ENCODE peak calls at places on chromosomes 6 and 20, in four cellular contexts. One of them, this sample, is unnamed.

GRCh38 chr6:145963216-145964068 is 716 bp downstream of the SHPRH start:
- DNase-seq in stimulated activated CD8-positive, alpha-beta memory T cell treated with anti-CD3 and anti-CD28 coated beads, Interleukin-12 subunit alpha, Interleukin-12 subunit beta, amount 100 ng/mL, for 4 hours: peak
- DNase-seq in heart left ventricle: peak
- DNase-seq in Right ventricle myocardium superior: peak
- DNase-seq in this sample: peak

GRCh38 chr20:2305479-2305878 is 9.7 kb downstream of the TGM3 start:
- DNase-seq in stimulated activated CD8-positive, alpha-beta memory T cell treated with anti-CD3 and anti-CD28 coated beads, Interleukin-12 subunit alpha, Interleukin-12 subunit beta, amount 100 ng/mL, for 4 hours: no peak
- DNase-seq in heart left ventricle: no peak
- DNase-seq in Right ventricle myocardium superior: no peak
- DNase-seq in this sample: no peak

GRCh38 chr6:135935951-135936601 is 84.6 kb downstream of the PDE7B start:
- DNase-seq in stimulated activated CD8-positive, alpha-beta memory T cell treated with anti-CD3 and anti-CD28 coated beads, Interleukin-12 subunit alpha, Interleukin-12 subunit beta, amount 100 ng/mL, for 4 hours: no peak
- DNase-seq in heart left ventricle: peak
- DNase-seq in Right ventricle myocardium superior: no peak
- DNase-seq in this sample: no peak

GRCh38 chr6:12991435-12991834 is 274.9 kb downstream of the PHACTR1 start:
- DNase-seq in stimulated activated CD8-positive, alpha-beta memory T cell treated with anti-CD3 and anti-CD28 coated beads, Interleukin-12 subunit alpha, Interleukin-12 subunit beta, amount 100 ng/mL, for 4 hours: no peak
- DNase-seq in heart left ventricle: no peak
- DNase-seq in Right ventricle myocardium superior: no peak
- DNase-seq in this sample: no peak

GRCh38 chr6:43076928-43077809 is 1.1 kb downstream of the PTK7 start:
- DNase-seq in stimulated activated CD8-positive, alpha-beta memory T cell treated with anti-CD3 and anti-CD28 coated beads, Interleukin-12 subunit alpha, Interleukin-12 subunit beta, amount 100 ng/mL, for 4 hours: no peak
- DNase-seq in heart left ventricle: no peak
- DNase-seq in Right ventricle myocardium superior: no peak
- DNase-seq in this sample: no peak

GRCh38 chr6:169075211-169075621 is 178.4 kb downstream of the THBS2 start:
- DNase-seq in stimulated activated CD8-positive, alpha-beta memory T cell treated with anti-CD3 and anti-CD28 coated beads, Interleukin-12 subunit alpha, Interleukin-12 subunit beta, amount 100 ng/mL, for 4 hours: no peak
- DNase-seq in heart left ventricle: peak
- DNase-seq in Right ventricle myocardium superior: peak
- DNase-seq in this sample: no peak

GRCh38 chr6:146041282-146041681 is 12.4 kb downstream of the GRM1 start:
- DNase-seq in stimulated activated CD8-positive, alpha-beta memory T cell treated with anti-CD3 and anti-CD28 coated beads, Interleukin-12 subunit alpha, Interleukin-12 subunit beta, amount 100 ng/mL, for 4 hours: no peak
- DNase-seq in heart left ventricle: no peak
- DNase-seq in Right ventricle myocardium superior: no peak
- DNase-seq in this sample: no peak

GRCh38 chr6:4253604-4254211 is 118.3 kb upstream of the ECI2 start:
- DNase-seq in stimulated activated CD8-positive, alpha-beta memory T cell treated with anti-CD3 and anti-CD28 coated beads, Interleukin-12 subunit alpha, Interleukin-12 subunit beta, amount 100 ng/mL, for 4 hours: no peak
- DNase-seq in heart left ventricle: no peak
- DNase-seq in Right ventricle myocardium superior: no peak
- DNase-seq in this sample: no peak

GRCh38 chr6:46290435-46290834 is 119.7 kb upstream of the ENPP5 start:
- DNase-seq in stimulated activated CD8-positive, alpha-beta memory T cell treated with anti-CD3 and anti-CD28 coated beads, Interleukin-12 subunit alpha, Interleukin-12 subunit beta, amount 100 ng/mL, for 4 hours: no peak
- DNase-seq in heart left ventricle: no peak
- DNase-seq in Right ventricle myocardium superior: no peak
- DNase-seq in this sample: no peak

GRCh38 chr6:13423292-13423691 is 64.1 kb downstream of the GFOD1 start:
- DNase-seq in stimulated activated CD8-positive, alpha-beta memory T cell treated with anti-CD3 and anti-CD28 coated beads, Interleukin-12 subunit alpha, Interleukin-12 subunit beta, amount 100 ng/mL, for 4 hours: no peak
- DNase-seq in heart left ventricle: no peak
- DNase-seq in Right ventricle myocardium superior: no peak
- DNase-seq in this sample: no peak

GRCh38 chr6:73002588-73002987 is 222.7 kb downstream of the KHDC1L start:
- DNase-seq in stimulated activated CD8-positive, alpha-beta memory T cell treated with anti-CD3 and anti-CD28 coated beads, Interleukin-12 subunit alpha, Interleukin-12 subunit beta, amount 100 ng/mL, for 4 hours: no peak
- DNase-seq in heart left ventricle: no peak
- DNase-seq in Right ventricle myocardium superior: no peak
- DNase-seq in this sample: no peak

GRCh38 chr20:20713244-20713765 is 861 bp upstream of the RALGAPA2 start:
- DNase-seq in stimulated activated CD8-positive, alpha-beta memory T cell treated with anti-CD3 and anti-CD28 coated beads, Interleukin-12 subunit alpha, Interleukin-12 subunit beta, amount 100 ng/mL, for 4 hours: no peak
- DNase-seq in heart left ventricle: no peak
- DNase-seq in Right ventricle myocardium superior: no peak
- DNase-seq in this sample: no peak

GRCh38 chr6:28597924-28598323 is 72.2 kb downstream of the GPX5 start:
- DNase-seq in stimulated activated CD8-positive, alpha-beta memory T cell treated with anti-CD3 and anti-CD28 coated beads, Interleukin-12 subunit alpha, Interleukin-12 subunit beta, amount 100 ng/mL, for 4 hours: no peak
- DNase-seq in heart left ventricle: no peak
- DNase-seq in Right ventricle myocardium superior: no peak
- DNase-seq in this sample: no peak

GRCh38 chr6:37691904-37692806 is 5.5 kb downstream of the MDGA1 start:
- DNase-seq in stimulated activated CD8-positive, alpha-beta memory T cell treated with anti-CD3 and anti-CD28 coated beads, Interleukin-12 subunit alpha, Interleukin-12 subunit beta, amount 100 ng/mL, for 4 hours: peak
- DNase-seq in heart left ventricle: peak
- DNase-seq in Right ventricle myocardium superior: peak
- DNase-seq in this sample: peak

GRCh38 chr20:32140603-32141002 is 31.1 kb downstream of the TM9SF4 start:
- DNase-seq in stimulated activated CD8-positive, alpha-beta memory T cell treated with anti-CD3 and anti-CD28 coated beads, Interleukin-12 subunit alpha, Interleukin-12 subunit beta, amount 100 ng/mL, for 4 hours: no peak
- DNase-seq in heart left ventricle: no peak
- DNase-seq in Right ventricle myocardium superior: no peak
- DNase-seq in this sample: no peak

GRCh38 chr20:24587384-24588046 is 118.1 kb downstream of the SYNDIG1 start:
- DNase-seq in stimulated activated CD8-positive, alpha-beta memory T cell treated with anti-CD3 and anti-CD28 coated beads, Interleukin-12 subunit alpha, Interleukin-12 subunit beta, amount 100 ng/mL, for 4 hours: no peak
- DNase-seq in heart left ventricle: no peak
- DNase-seq in Right ventricle myocardium superior: no peak
- DNase-seq in this sample: no peak

GRCh38 chr6:52012582-52012981 is 74.8 kb downstream of the PKHD1 start:
- DNase-seq in stimulated activated CD8-positive, alpha-beta memory T cell treated with anti-CD3 and anti-CD28 coated beads, Interleukin-12 subunit alpha, Interleukin-12 subunit beta, amount 100 ng/mL, for 4 hours: no peak
- DNase-seq in heart left ventricle: no peak
- DNase-seq in Right ventricle myocardium superior: no peak
- DNase-seq in this sample: no peak

GRCh38 chr6:150200428-150201105 is 57.7 kb downstream of the PPP1R14C start:
- DNase-seq in stimulated activated CD8-positive, alpha-beta memory T cell treated with anti-CD3 and anti-CD28 coated beads, Interleukin-12 subunit alpha, Interleukin-12 subunit beta, amount 100 ng/mL, for 4 hours: no peak
- DNase-seq in heart left ventricle: no peak
- DNase-seq in Right ventricle myocardium superior: no peak
- DNase-seq in this sample: no peak

GRCh38 chr6:9516207-9516606 is 898.7 kb downstream of the TFAP2A start:
- DNase-seq in stimulated activated CD8-positive, alpha-beta memory T cell treated with anti-CD3 and anti-CD28 coated beads, Interleukin-12 subunit alpha, Interleukin-12 subunit beta, amount 100 ng/mL, for 4 hours: no peak
- DNase-seq in heart left ventricle: peak
- DNase-seq in Right ventricle myocardium superior: no peak
- DNase-seq in this sample: no peak

GRCh38 chr20:49282584-49283171 is 4.8 kb upstream of the ZNFX1 start:
- DNase-seq in stimulated activated CD8-positive, alpha-beta memory T cell treated with anti-CD3 and anti-CD28 coated beads, Interleukin-12 subunit alpha, Interleukin-12 subunit beta, amount 100 ng/mL, for 4 hours: no peak
- DNase-seq in heart left ventricle: no peak
- DNase-seq in Right ventricle myocardium superior: no peak
- DNase-seq in this sample: no peak

This sample was measured in tibial nerve.